ENCODE peak calls at places on chromosomes 7 and 10, in seven cellular contexts. S is hypothalamus; Z is coronary artery; B is sigmoid colon; Q is T-helper 9 cell; I is nucleus accumbens; T is stimulated activated CD8-positive, alpha-beta memory T cell treated with anti-CD3 and anti-CD28 coated beads, Interleukin-15, amount 100 ng/mL, for 24 hours. F is an unnamed sample.

GRCh38 chr10:34405611-34406462 is 409.3 kb downstream of the PARD3 start:
- DNase-seq in I (no peak), T (no peak), B (no peak), S (no peak), Z (no peak), Q (no peak), F (peak; percentile 25)

GRCh38 chr7:84117304-84117703 is 77.3 kb downstream of the SEMA3A start:
- DNase-seq in I (no peak), S (no peak), B (peak; percentile 55), Z (no peak), Q (no peak), T (no peak), F (no peak)

GRCh38 chr10:77832243-77832642 is 94.3 kb downstream of the DLG5 start:
- DNase-seq in Z (no peak), B (no peak), T (no peak), Q (peak; percentile 61), S (no peak), I (no peak), F (no peak)

GRCh38 chr10:7937315-7937945 is 117.1 kb upstream of the GATA3 start:
- DNase-seq in Z (no peak), T (no peak), Q (no peak), B (no peak), I (no peak), S (no peak), F (no peak)

GRCh38 chr7:18429547-18429946 is 66.0 kb upstream of the HDAC9 start:
- DNase-seq in I (no peak), B (no peak), T (no peak), Q (no peak), S (no peak), Z (no peak), F (no peak)

GRCh38 chr7:100107125-100107737 is 5.8 kb downstream of the AP4M1 start:
- DNase-seq in Q (no peak), I (no peak), T (no peak), Z (no peak), S (no peak), B (no peak), F (no peak)

GRCh38 chr7:39153647-39154046 is 175.9 kb downstream of the POU6F2 start:
- DNase-seq in I (no peak), T (no peak), B (no peak), Z (no peak), S (no peak), Q (no peak), F (no peak)

GRCh38 chr10:5943536-5943935 is 33.8 kb downstream of the IL15RA start:
- DNase-seq in T (no peak), S (no peak), B (peak; percentile 80), Q (no peak), Z (no peak), I (no peak), F (peak; percentile 73)

GRCh38 chr10:128922172-128922571 is 544.9 kb upstream of the MGMT start:
- DNase-seq in Z (no peak), Q (no peak), S (no peak), T (no peak), I (no peak), B (peak; percentile 86), F (no peak)

GRCh38 chr10:100345570-100346330 is 1.3 kb upstream of the SCD start:
- DNase-seq in B (no peak), Z (no peak), S (peak; percentile 20), I (no peak), Q (no peak), T (no peak), F (peak; percentile 34)